ENCODE peak calls at places on chromosomes 2 and 18, in five cellular contexts. T is thyroid gland, W is Peyer's patch, R is testis, L is A549. B is an unnamed sample. For H3K9me3, the result is how much of the 10 kb centered on the place peaks cover.

GRCh38 chr2:30686000-30686399 is 121.2 kb downstream of the CAPN13 start:
- DNase-seq in T (peak), W (no peak), R (no peak), L (peak), B (no peak)

GRCh38 chr2:12451726-12452125 is 265.0 kb upstream of the TRIB2 start:
- DNase-seq in T (no peak), W (no peak), R (no peak), L (no peak), B (no peak)

GRCh38 chr2:204160991-204161390 is 224.4 kb downstream of the ICOS start:
- DNase-seq in T (no peak), W (no peak), R (no peak), L (no peak), B (no peak)

GRCh38 chr18:4017479-4017878 is 437.6 kb downstream of the DLGAP1 start:
- DNase-seq in T (no peak), W (no peak), R (no peak), L (peak), B (no peak)

GRCh38 chr2:109736177-109736827 is 57.8 kb upstream of the RGPD5 start:
- DNase-seq in T (peak), W (no peak), R (peak), L (peak), B (peak)

GRCh38 chr18:48828201-48828580 is 122.6 kb downstream of the SMAD7 start:
- DNase-seq in T (no peak), W (peak), R (no peak), L (no peak), B (no peak)

GRCh38 chr18:29962579-29962978 is 1080.0 kb downstream of the DSC3 start:
- DNase-seq in T (no peak), W (no peak), R (no peak), L (no peak), B (no peak)

GRCh38 chr2:213991454-213992108 is 419.3 kb upstream of the VWC2L start:
- DNase-seq in T (no peak), W (no peak), R (no peak), L (no peak), B (no peak)

GRCh38 chr2:163709270-163709669 is 26.5 kb downstream of the FIGN start:
- DNase-seq in T (no peak), W (no peak), R (no peak), L (no peak), B (no peak)

GRCh38 chr2:217061916-217062315 is 202.1 kb upstream of the TNP1 start:
- DNase-seq in T (no peak), W (no peak), R (no peak), L (no peak), B (no peak)

GRCh38 chr18:25169701-25170100 is 182.3 kb downstream of the ZNF521 start:
- DNase-seq in T (no peak), W (no peak), R (no peak), L (no peak), B (no peak)

GRCh38 chr2:219997341-219997851 is 370.0 kb downstream of the SLC4A3 start:
- DNase-seq in T (peak), W (no peak), R (peak), L (peak), B (peak)

GRCh38 chr2:128949360-128949759 is 630.7 kb upstream of the HS6ST1 start:
- DNase-seq in T (no peak), W (no peak), R (no peak), L (no peak), B (no peak)

GRCh38 chr2:155256803-155257202 is 558.3 kb downstream of the KCNJ3 start:
- DNase-seq in T (no peak), W (no peak), R (no peak), L (peak), B (no peak)

GRCh38 chr18:58991127-58991798 is 126.6 kb downstream of the ZNF532 start:
- DNase-seq in T (no peak), W (no peak), R (no peak), L (no peak), B (no peak)

GRCh38 chr2:205658068-205658467 is 24.2 kb upstream of the NRP2 start:
- DNase-seq in T (no peak), W (no peak), R (no peak), L (no peak), B (no peak)

GRCh38 chr2:29374823-29375222 is 259.6 kb downstream of the CLIP4 start:
- DNase-seq in T (peak), W (no peak), R (no peak), L (no peak), B (no peak)

GRCh38 chr18:57705861-57706590 is 84.4 kb upstream of the NARS1 start:
- DNase-seq in T (no peak), W (no peak), R (no peak), L (no peak), B (no peak)

GRCh38 chr2:138086556-138086955 is 122.3 kb downstream of the HNMT start:
- DNase-seq in T (no peak), W (no peak), R (no peak), L (no peak), B (no peak)

GRCh38 chr18:79610461-79611039 is 69.1 kb upstream of the CTDP1 start:
- DNase-seq in T (no peak), W (no peak), R (no peak), L (no peak), B (no peak)

GRCh38 chr2:111117666-111118454 is 2.9 kb upstream of the BCL2L11 start:
- DNase-seq in T (peak), W (peak), R (no peak), L (peak), B (peak)

GRCh38 chr2:179218848-179219594 is 45.6 kb downstream of the SESTD1 start:
- DNase-seq in T (peak), W (peak), R (peak), L (peak), B (peak)

GRCh38 chr2:43269706-43270105 is 43.3 kb upstream of the ZFP36L2 start:
- DNase-seq in T (peak), W (peak), R (peak), L (no peak), B (peak)

GRCh38 chr2:36539631-36540030 is 58.3 kb downstream of the FEZ2 start:
- DNase-seq in T (no peak), W (no peak), R (no peak), L (no peak), B (no peak)

GRCh38 chr18:76475450-76476203 is 19.4 kb downstream of the ZNF516 start:
- DNase-seq in T (no peak), W (no peak), R (no peak), L (peak), B (no peak)

GRCh38 chr2:197560146-197560665 is 44.3 kb downstream of the MOB4 start:
- DNase-seq in T (no peak), W (no peak), R (no peak), L (no peak), B (no peak)

GRCh38 chr2:9565436-9566153 is 10.0 kb upstream of the ADAM17 start:
- DNase-seq in T (peak), W (no peak), R (peak), L (peak), B (peak)

GRCh38 chr2:71799013-71799575 is 345.7 kb downstream of the DYSF start:
- DNase-seq in T (no peak), W (no peak), R (peak), L (no peak), B (no peak)

GRCh38 chr2:133787207-133787606 is 218.9 kb upstream of the NCKAP5 start:
- DNase-seq in T (no peak), W (no peak), R (no peak), L (no peak), B (no peak)

GRCh38 chr2:41129988-41130387 is 678.1 kb upstream of the SLC8A1 start:
- DNase-seq in T (no peak), W (no peak), R (no peak), L (no peak), B (no peak)

GRCh38 chr2:229340086-229340760 is 69.1 kb upstream of the PID1 start:
- DNase-seq in T (no peak), W (no peak), R (no peak), L (no peak), B (no peak)

GRCh38 chr2:27249891-27250651 is 12.8 kb downstream of the SLC30A3 start:
- DNase-seq in T (peak), W (no peak), R (peak), L (peak), B (peak)

GRCh38 chr2:220192994-220193753 is 565.7 kb downstream of the SLC4A3 start:
- DNase-seq in T (no peak), W (no peak), R (no peak), L (peak), B (no peak)

GRCh38 chr2:9018109-9018508 is 14.6 kb upstream of the MBOAT2 start:
- DNase-seq in T (no peak), W (no peak), R (no peak), L (no peak), B (no peak)

GRCh38 chr2:460861-461260 is 173.0 kb upstream of the ALKAL2 start:
- DNase-seq in T (no peak), W (peak), R (no peak), L (no peak), B (no peak)

GRCh38 chr2:183927367-183928355 is 670.7 kb upstream of the ZNF804A start:
- DNase-seq in T (no peak), W (no peak), R (peak), L (no peak), B (no peak)

GRCh38 chr2:27683390-27684071 is 19.8 kb downstream of the SLC4A1AP start:
- DNase-seq in T (peak), W (peak), R (peak), L (peak), B (peak)

GRCh38 chr2:45739796-45740485 is 88.5 kb downstream of the PRKCE start:
- DNase-seq in T (no peak), W (no peak), R (no peak), L (no peak), B (no peak)

GRCh38 chr18:65477450-65477849 is 273.4 kb upstream of the CDH7 start:
- DNase-seq in T (no peak), W (no peak), R (no peak), L (no peak), B (no peak)

GRCh38 chr18:50310080-50310479 is 22.6 kb upstream of the CXXC1 start:
- DNase-seq in T (no peak), W (no peak), R (no peak), L (no peak), B (no peak)

GRCh38 chr18:50311573-50312106 is 24.1 kb upstream of the CXXC1 start:
- DNase-seq in T (no peak), W (no peak), R (no peak), L (no peak), B (no peak)

GRCh38 chr18:50306944-50307343 is 19.5 kb upstream of the CXXC1 start:
- DNase-seq in T (peak), W (no peak), R (no peak), L (no peak), B (no peak)

GRCh38 chr18:50307400-50307737 is 19.9 kb upstream of the CXXC1 start:
- DNase-seq in T (no peak), W (no peak), R (no peak), L (no peak), B (no peak)

GRCh38 chr18:50307738-50308470 is 20.4 kb upstream of the CXXC1 start:
- DNase-seq in T (peak), W (peak), R (peak), L (peak), B (peak)
- TF ChIP-seq POLR2A in T (no peak), W (no peak), R (no peak), L (no peak), B (no peak)

DNA sequence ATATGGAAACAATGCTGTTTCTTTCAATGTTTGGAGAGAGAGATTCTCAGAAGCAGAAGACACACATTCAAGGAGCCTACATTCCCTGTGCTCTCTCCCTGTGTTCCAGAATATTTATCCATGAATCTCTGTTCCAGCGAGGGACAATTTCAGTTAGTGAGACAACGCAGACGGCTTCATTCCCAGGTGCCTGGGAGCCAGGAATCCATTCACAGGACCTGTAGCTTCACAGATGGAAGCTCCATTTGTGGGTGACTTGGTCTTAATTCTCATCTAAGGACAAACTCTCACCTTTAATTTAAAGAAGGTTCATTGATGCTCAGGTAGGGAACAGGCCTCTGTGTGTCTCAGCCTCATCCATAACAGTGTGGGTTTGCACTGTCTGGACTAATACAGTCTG is 1156.6 kb downstream of the RPIA start:
- DNase-seq in T (no peak), W (no peak), R (no peak), L (no peak), B (no peak)
- H3K9me3 ChIP-seq in T (under half), W (under half), R (under half), L (under half), B (under half)

GRCh38 chr2:47177042-47177565 is 22.0 kb upstream of the STPG4 start:
- DNase-seq in T (no peak), W (no peak), R (no peak), L (no peak), B (no peak)

GRCh38 chr2:47173986-47174730 is 19.1 kb upstream of the STPG4 start:
- DNase-seq in T (peak), W (no peak), R (no peak), L (no peak), B (no peak)

GRCh38 chr2:47172156-47172921 is 17.2 kb upstream of the STPG4 start:
- DNase-seq in T (no peak), W (no peak), R (no peak), L (peak), B (no peak)

GRCh38 chr2:47172922-47173695 is 18.0 kb upstream of the STPG4 start:
- DNase-seq in T (no peak), W (no peak), R (no peak), L (no peak), B (no peak)

DNA sequence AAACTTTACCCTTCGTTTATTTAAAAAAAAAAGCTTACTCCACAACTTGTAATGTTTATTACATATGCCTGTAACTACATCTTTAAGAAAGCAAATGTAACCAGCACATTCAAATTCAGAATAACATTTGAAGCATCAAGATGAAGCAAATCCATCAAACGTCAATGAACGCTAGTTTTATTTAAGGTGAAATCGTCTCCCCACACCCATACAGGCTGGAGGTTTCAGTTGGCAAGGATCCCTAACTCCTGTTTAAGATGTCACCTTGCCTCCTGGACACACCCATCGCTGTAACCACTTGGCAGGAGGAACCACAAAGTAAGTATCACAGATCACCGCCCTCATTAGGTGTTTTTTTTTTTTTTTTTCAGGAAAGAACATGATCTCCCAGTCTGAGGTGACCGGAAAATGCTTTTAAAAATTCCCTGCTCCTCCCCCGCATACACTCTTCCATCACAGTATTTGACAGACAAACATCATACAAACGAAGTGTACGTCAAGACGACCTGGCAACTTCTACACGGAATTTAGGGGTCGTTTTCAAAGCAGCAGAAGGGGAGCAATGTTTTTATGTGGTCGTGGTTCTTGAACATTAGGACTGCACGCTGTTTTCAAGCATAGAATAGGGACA is 19.7 kb upstream of the STPG4 start:
- DNase-seq in T (peak), W (peak), R (peak), L (peak), B (peak)
- TF ChIP-seq POLR2A in T (no peak), W (no peak), R (no peak), L (no peak), B (no peak)

DNA sequence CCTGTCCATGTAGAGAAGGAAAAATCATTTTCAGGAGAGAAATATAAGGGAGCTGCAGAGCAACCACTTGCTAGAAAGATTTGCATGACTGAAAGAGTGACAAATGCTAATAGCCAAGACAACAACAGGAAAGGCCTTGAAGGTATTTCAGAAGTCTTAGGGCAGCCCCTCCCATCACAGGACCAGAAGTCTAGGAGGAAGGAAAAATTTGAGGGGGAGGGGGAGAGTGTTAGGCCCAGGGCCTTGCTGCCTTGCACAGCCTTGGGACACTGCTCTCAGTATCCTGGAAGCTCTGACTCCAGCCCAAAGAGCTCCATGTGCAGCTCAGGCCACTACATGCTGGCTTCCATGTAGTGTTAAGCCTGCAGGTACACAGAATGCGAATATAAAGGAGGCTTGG is 266.9 kb downstream of the GLI2 start:
- DNase-seq in T (no peak), W (no peak), R (no peak), L (no peak), B (no peak)
- H3K9me3 ChIP-seq in T (under half), W (under half), R (under half), L (under half), B (under half)